ENCODE peak calls at places on chromosomes 7 and 10, in ten cellular contexts. X, Y, N, I, T, C, K, D, A and B are unnamed samples.

GRCh38 chr7:106643189-106643588 is 17.8 kb downstream of the CCDC71L start:
- DNase-seq in X (no peak), Y (no peak), N (no peak), I (no peak), T (no peak), C (no peak), K (no peak), D (no peak), A (no peak), B (no peak)

GRCh38 chr7:141023305-141023704 is 8.6 kb upstream of the MRPS33 start:
- DNase-seq in X (no peak), Y (no peak), N (no peak), I (no peak), T (no peak), C (no peak), K (no peak), D (no peak), A (no peak), B (no peak)

GRCh38 chr10:50385610-50386009 is 134.3 kb upstream of the ASAH2 start:
- DNase-seq in X (peak; percentile 22), Y (no peak), N (no peak), I (no peak), T (no peak), C (no peak), K (no peak), D (peak; percentile 40), A (no peak), B (no peak)

GRCh38 chr10:110181451-110181850 is 26.0 kb upstream of the MXI1 start:
- DNase-seq in X (no peak), Y (no peak), N (no peak), I (no peak), T (no peak), C (no peak), K (no peak), D (no peak), A (no peak), B (no peak)

GRCh38 chr7:84236398-84236797 is 41.8 kb upstream of the SEMA3A start:
- DNase-seq in X (no peak), Y (no peak), N (no peak), I (no peak), T (no peak), C (no peak), K (no peak), D (no peak), A (no peak), B (no peak)

GRCh38 chr10:87066178-87066577 is 28.5 kb downstream of the GLUD1 start:
- DNase-seq in X (no peak), Y (no peak), N (no peak), I (no peak), T (no peak), C (no peak), K (peak; percentile 53), D (no peak), A (no peak), B (no peak)

GRCh38 chr10:3042589-3042988 is 24.8 kb upstream of the PFKP start:
- DNase-seq in X (no peak), Y (no peak), N (no peak), I (no peak), T (no peak), C (no peak), K (no peak), D (no peak), A (no peak), B (no peak)

GRCh38 chr10:95845411-95845810 is 62.4 kb upstream of the CC2D2B start:
- DNase-seq in X (no peak), Y (no peak), N (no peak), I (no peak), T (no peak), C (no peak), K (no peak), D (no peak), A (no peak), B (no peak)

GRCh38 chr7:43385856-43386255 is 197.1 kb upstream of the STK17A start:
- DNase-seq in X (no peak), Y (no peak), N (no peak), I (peak; percentile 26), T (no peak), C (no peak), K (no peak), D (no peak), A (no peak), B (peak; percentile 74)

DNA sequence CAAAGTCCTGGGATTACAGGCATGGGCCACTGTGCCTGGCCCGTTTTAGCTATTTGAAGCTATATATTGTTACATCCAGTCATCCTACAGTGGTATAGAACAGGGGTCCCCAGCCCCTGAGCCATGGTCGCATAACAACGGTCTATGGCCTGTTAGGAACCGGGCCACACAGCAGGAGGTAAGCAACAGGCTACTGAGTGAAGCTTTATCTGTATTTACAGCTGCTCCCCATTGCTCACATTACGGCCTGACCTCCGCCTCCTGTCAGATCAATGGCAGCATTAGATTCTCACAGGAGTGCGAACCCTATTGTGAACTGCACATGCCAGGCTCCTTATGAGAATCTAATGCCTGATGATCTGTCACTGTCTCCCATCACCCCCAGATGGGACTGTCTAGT is 26.3 kb upstream of the TSPAN33 start:
- DNase-seq in X (no peak), Y (no peak), N (no peak), I (no peak), T (no peak), C (no peak), K (no peak), D (no peak), A (no peak), B (no peak)
- H3K27ac ChIP-seq in X (no peak overlapping the region), Y (no peak overlapping the region), N (no peak overlapping the region), I (no peak overlapping the region), T (no peak overlapping the region), C (no peak overlapping the region), K (no peak overlapping the region), D (no peak overlapping the region), A (no peak overlapping the region), B (no peak overlapping the region)

GRCh38 chr7:26363465-26363864 is 71.8 kb downstream of the SNX10 start:
- DNase-seq in X (no peak), Y (no peak), N (no peak), I (no peak), T (no peak), C (no peak), K (no peak), D (no peak), A (no peak), B (no peak)

GRCh38 chr7:26365897-26366267 is 74.2 kb downstream of the SNX10 start:
- DNase-seq in X (no peak), Y (no peak), N (no peak), I (no peak), T (no peak), C (no peak), K (no peak), D (no peak), A (no peak), B (no peak)

GRCh38 chr7:26368542-26368941 is 76.9 kb downstream of the SNX10 start:
- DNase-seq in X (no peak), Y (no peak), N (no peak), I (no peak), T (no peak), C (no peak), K (no peak), D (no peak), A (no peak), B (no peak)

GRCh38 chr7:26367219-26367711 is 75.6 kb downstream of the SNX10 start:
- DNase-seq in X (no peak), Y (no peak), N (no peak), I (no peak), T (no peak), C (no peak), K (no peak), D (no peak), A (no peak), B (no peak)

DNA sequence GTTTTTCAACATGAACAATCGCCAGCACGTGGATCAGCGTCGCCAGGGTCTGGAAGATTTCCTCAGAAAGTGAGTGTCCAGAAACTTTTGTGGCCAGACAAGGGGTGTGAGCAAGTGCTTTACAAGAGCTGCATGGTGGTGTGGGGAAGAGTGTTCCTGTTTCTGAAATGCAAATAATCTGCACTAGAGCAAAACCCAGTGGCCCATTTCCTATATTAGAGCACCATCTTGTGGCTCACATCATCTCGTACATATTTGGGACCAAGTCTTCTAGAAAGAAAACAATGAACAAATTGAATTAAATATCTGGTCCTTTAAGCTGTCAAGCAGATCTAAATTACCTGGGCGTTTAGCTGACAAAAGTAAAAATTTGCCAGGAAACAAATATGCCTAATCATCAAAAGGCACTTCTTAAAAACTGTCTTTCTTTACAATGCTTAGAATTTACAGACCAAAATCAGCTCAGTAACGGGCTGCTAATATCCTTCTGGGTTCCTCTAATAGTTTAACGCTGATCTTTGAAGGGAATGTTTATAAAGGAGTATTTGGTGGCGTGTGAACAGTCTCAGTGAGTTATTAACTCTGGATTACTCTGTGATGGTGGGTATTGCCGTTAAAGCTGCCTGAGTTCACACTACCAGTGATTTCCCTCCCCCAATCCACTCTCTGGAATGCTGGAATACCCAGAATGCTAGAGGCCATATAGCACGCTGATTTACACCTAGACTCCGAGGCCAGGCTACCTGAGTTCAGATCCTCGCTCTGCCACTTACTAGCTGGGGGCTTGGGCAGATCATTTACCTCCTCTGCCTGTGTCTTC is 73.6 kb downstream of the SNX10 start:
- DNase-seq in X (no peak), Y (peak; percentile 78), N (no peak), I (no peak), T (no peak), C (peak; percentile 65), K (peak; percentile 73), D (no peak), A (no peak), B (peak; percentile 18)
- H3K27ac ChIP-seq in X (no peak overlapping the region), Y (no peak overlapping the region), N (no peak overlapping the region), I (no peak overlapping the region), T (no peak overlapping the region), C (no peak overlapping the region), K (no peak overlapping the region), D (no peak overlapping the region), A (no peak overlapping the region), B (no peak overlapping the region)

DNA sequence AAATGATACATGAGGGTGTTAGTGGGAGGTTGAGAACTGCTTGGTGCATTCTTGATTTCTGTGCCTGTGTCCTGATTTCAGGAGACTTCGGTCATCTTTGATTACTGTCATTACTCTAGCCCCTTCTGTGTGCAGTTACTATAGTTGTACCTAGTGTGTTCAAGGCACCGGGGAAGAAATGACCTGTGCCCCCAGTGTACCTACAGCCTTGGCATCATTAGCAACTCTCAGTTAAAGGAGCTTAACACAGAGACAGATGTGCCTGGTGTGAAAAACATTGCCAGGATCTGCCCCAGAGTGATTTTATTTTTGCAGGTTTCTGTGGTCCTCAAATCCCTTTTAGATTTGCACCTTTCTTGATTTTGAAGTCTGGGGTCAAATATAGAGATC is 62.2 kb downstream of the ARID5B start:
- DNase-seq in X (no peak), Y (no peak), N (no peak), I (no peak), T (no peak), C (no peak), K (peak; percentile 43), D (no peak), A (no peak), B (no peak)
- H3K27ac ChIP-seq in X (peak overlapping the region; percentile 64), Y (no peak overlapping the region), N (no peak overlapping the region), I (no peak overlapping the region), T (no peak overlapping the region), C (peak overlapping the region; percentile 26), K (no peak overlapping the region), D (peak overlapping the region; percentile 31), A (no peak overlapping the region), B (no peak overlapping the region)

DNA sequence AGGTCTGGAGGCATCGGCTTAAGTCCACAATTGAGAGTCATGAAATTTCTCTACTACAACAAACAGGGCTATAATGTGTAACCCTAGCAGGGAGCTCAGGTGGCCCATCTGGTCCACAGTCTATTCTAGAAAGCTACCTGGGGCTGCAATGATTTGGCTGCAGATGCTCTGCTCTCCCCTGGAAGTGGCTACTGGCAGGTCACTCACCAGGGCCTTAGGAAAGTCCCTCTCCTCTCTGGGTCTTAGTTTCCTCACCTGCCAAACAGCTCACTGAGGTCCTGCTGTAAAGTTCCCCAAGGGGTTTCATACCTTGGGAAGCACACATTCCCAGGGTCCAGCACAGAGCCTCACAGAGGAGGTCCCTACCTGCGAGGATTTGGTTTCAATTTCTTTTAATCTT is 2.5 kb downstream of the IGFBP3 start:
- DNase-seq in X (no peak), Y (no peak), N (no peak), I (no peak), T (no peak), C (no peak), K (no peak), D (no peak), A (no peak), B (no peak)
- H3K27ac ChIP-seq in X (no peak overlapping the region), Y (no peak overlapping the region), N (no peak overlapping the region), I (no peak overlapping the region), T (no peak overlapping the region), C (no peak overlapping the region), K (no peak overlapping the region), D (peak overlapping the region; percentile 27), A (no peak overlapping the region), B (no peak overlapping the region)